ENCODE peak calls at places on chromosomes 1 and 21, in four cellular contexts. One of them, this sample, is unnamed.

GRCh38 chr1:244361764-244362473 is 89.8 kb downstream of the ADSS2 start:
- DNase-seq in bronchial epithelial cell: no peak
- DNase-seq in HepG2: peak
- DNase-seq in epithelial cell of esophagus: peak
- DNase-seq in this sample: peak

GRCh38 chr1:183652107-183652506 is 1.0 kb downstream of the APOBEC4 start:
- DNase-seq in bronchial epithelial cell: no peak
- DNase-seq in HepG2: no peak
- DNase-seq in epithelial cell of esophagus: no peak
- DNase-seq in this sample: no peak

GRCh38 chr1:9143250-9143649 is 14.3 kb upstream of the GPR157 start:
- DNase-seq in bronchial epithelial cell: no peak
- DNase-seq in HepG2: no peak
- DNase-seq in epithelial cell of esophagus: peak
- DNase-seq in this sample: peak

GRCh38 chr1:28613175-28613574 is 21.1 kb downstream of the RAB42 start:
- DNase-seq in bronchial epithelial cell: no peak
- DNase-seq in HepG2: no peak
- DNase-seq in epithelial cell of esophagus: no peak
- DNase-seq in this sample: no peak

GRCh38 chr1:62092126-62092525 is 102.5 kb upstream of the L1TD1 start:
- DNase-seq in bronchial epithelial cell: no peak
- DNase-seq in HepG2: no peak
- DNase-seq in epithelial cell of esophagus: no peak
- DNase-seq in this sample: no peak

GRCh38 chr1:64923294-64923718 is 43.0 kb downstream of the JAK1 start:
- DNase-seq in bronchial epithelial cell: no peak
- DNase-seq in HepG2: no peak
- DNase-seq in epithelial cell of esophagus: no peak
- DNase-seq in this sample: peak

GRCh38 chr21:36385909-36386642 is 884 bp downstream of the CHAF1B start:
- DNase-seq in bronchial epithelial cell: no peak
- DNase-seq in HepG2: no peak
- DNase-seq in epithelial cell of esophagus: peak
- DNase-seq in this sample: no peak

GRCh38 chr1:184472117-184472516 is 85.3 kb downstream of the C1orf21 start:
- DNase-seq in bronchial epithelial cell: no peak
- DNase-seq in HepG2: no peak
- DNase-seq in epithelial cell of esophagus: no peak
- DNase-seq in this sample: no peak

GRCh38 chr1:173459885-173460284 is 17.2 kb upstream of the PRDX6 start:
- DNase-seq in bronchial epithelial cell: no peak
- DNase-seq in HepG2: no peak
- DNase-seq in epithelial cell of esophagus: no peak
- DNase-seq in this sample: no peak

GRCh38 chr1:106224426-106224825 is 832.0 kb upstream of the PRMT6 start:
- DNase-seq in bronchial epithelial cell: no peak
- DNase-seq in HepG2: no peak
- DNase-seq in epithelial cell of esophagus: no peak
- DNase-seq in this sample: no peak

GRCh38 chr21:41529769-41530168 is 21.8 kb upstream of the TMPRSS2 start:
- DNase-seq in bronchial epithelial cell: no peak
- DNase-seq in HepG2: no peak
- DNase-seq in epithelial cell of esophagus: no peak
- DNase-seq in this sample: no peak

GRCh38 chr1:69499203-69499803 is 68.4 kb upstream of the LRRC7 start:
- DNase-seq in bronchial epithelial cell: no peak
- DNase-seq in HepG2: no peak
- DNase-seq in epithelial cell of esophagus: no peak
- DNase-seq in this sample: no peak

GRCh38 chr1:46370214-46370633 is 23.9 kb upstream of the FAAH start:
- DNase-seq in bronchial epithelial cell: peak
- DNase-seq in HepG2: no peak
- DNase-seq in epithelial cell of esophagus: peak
- DNase-seq in this sample: no peak

GRCh38 chr1:119911775-119912174 is 15.5 kb upstream of the ADAM30 start:
- DNase-seq in bronchial epithelial cell: no peak
- DNase-seq in HepG2: no peak
- DNase-seq in epithelial cell of esophagus: no peak
- DNase-seq in this sample: no peak
- TF ChIP-seq CTCF in bronchial epithelial cell: no peak
- TF ChIP-seq CTCF in HepG2: no peak
- TF ChIP-seq CTCF in epithelial cell of esophagus: no peak
- TF ChIP-seq CTCF in this sample: no peak

DNA sequence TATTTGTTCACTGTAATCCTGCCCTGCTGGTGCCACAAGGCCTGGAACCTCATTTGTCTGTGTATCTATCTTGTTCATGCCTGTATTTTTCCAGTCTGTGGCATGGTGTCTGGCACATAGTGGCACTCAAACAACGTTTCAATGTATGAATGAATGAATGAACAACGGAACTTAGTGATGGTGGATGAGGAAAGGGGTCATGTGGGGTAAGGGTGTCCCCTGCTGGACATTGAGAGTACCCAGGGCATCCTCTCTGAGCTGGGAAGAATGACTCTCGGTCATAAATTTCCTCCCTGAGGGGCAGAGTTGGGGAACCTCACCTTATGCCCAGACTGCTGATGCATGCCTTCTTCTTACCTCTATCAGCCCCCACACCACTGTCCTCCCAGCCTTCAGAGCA is 18.9 kb upstream of the ZNF683 start:
- DNase-seq in bronchial epithelial cell: peak
- DNase-seq in HepG2: peak
- DNase-seq in epithelial cell of esophagus: peak
- DNase-seq in this sample: peak
- TF ChIP-seq CTCF in bronchial epithelial cell: peak
- TF ChIP-seq CTCF in HepG2: peak
- TF ChIP-seq CTCF in epithelial cell of esophagus: peak
- TF ChIP-seq CTCF in this sample: peak

GRCh38 chr1:57061369-57061768 is 95.6 kb upstream of the C8B start:
- DNase-seq in bronchial epithelial cell: peak
- DNase-seq in HepG2: peak
- DNase-seq in epithelial cell of esophagus: peak
- DNase-seq in this sample: peak
- TF ChIP-seq CTCF in bronchial epithelial cell: peak
- TF ChIP-seq CTCF in HepG2: peak
- TF ChIP-seq CTCF in epithelial cell of esophagus: no peak
- TF ChIP-seq CTCF in this sample: peak

DNA sequence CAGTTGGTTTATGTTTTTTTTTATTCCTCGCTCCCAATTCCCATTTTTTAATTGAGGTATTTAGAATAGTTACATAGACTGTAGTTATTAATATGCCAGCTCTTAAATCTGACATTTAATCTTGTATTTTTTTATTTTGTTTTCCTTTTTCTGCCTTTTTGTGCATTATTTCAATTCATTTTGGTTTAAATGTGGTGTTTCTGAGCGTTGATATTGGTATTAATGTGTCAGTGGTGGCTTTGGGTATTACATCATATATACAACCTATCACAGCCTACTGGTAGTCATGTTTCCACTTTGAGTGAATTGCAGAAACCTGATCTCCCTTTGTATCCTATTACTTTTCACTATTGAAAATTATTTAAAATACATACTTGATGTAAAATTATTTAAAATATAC is 1027.3 kb downstream of the KCNT2 start:
- DNase-seq in bronchial epithelial cell: no peak
- DNase-seq in HepG2: no peak
- DNase-seq in epithelial cell of esophagus: no peak
- DNase-seq in this sample: no peak
- TF ChIP-seq CTCF in bronchial epithelial cell: no peak
- TF ChIP-seq CTCF in HepG2: no peak
- TF ChIP-seq CTCF in epithelial cell of esophagus: peak
- TF ChIP-seq CTCF in this sample: peak

DNA sequence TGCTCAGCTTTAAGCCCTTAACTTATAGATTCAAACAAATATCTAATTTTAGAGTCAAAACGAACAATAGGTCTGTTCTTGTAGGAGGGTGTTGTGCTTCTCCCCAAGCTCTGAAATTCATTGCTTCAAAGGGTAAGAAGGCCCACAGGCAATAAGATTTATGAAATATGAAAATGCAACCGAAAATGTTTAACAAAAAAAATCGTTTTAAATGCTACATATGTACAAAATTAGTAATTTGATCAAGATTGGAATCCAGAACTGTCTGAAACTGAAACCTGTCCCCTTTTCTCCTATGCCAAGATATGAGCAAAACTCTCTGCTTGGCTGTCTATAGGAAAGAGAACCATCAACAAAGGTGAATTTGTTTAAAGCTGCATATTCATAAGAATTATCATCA is 534.3 kb downstream of the PLPP3 start:
- DNase-seq in bronchial epithelial cell: no peak
- DNase-seq in HepG2: no peak
- DNase-seq in epithelial cell of esophagus: no peak
- DNase-seq in this sample: no peak
- TF ChIP-seq CTCF in bronchial epithelial cell: no peak
- TF ChIP-seq CTCF in HepG2: no peak
- TF ChIP-seq CTCF in epithelial cell of esophagus: no peak
- TF ChIP-seq CTCF in this sample: no peak

This sample was measured in HFFc6.